ENCODE peak calls at places on chromosomes 1 and 21, in ten cellular contexts. One of them, this sample, is unnamed.

GRCh38 chr1:106944721-106945120 is 111.8 kb upstream of the PRMT6 start:
- DNase-seq in body of pancreas: no peak
- DNase-seq in IMR-90: peak
- DNase-seq in upper lobe of left lung: no peak
- DNase-seq in A549: no peak
- DNase-seq in tibial nerve: no peak
- DNase-seq in endothelial cell of umbilical vein: no peak
- DNase-seq in testis: no peak
- DNase-seq in heart left ventricle: no peak
- DNase-seq in right lobe of liver: no peak
- DNase-seq in this sample: no peak

GRCh38 chr1:219339466-219339865 is 165.8 kb downstream of the LYPLAL1 start:
- DNase-seq in right lobe of liver: no peak
- DNase-seq in endothelial cell of umbilical vein: no peak
- DNase-seq in heart left ventricle: no peak
- DNase-seq in body of pancreas: no peak
- DNase-seq in testis: no peak
- DNase-seq in A549: no peak
- DNase-seq in IMR-90: peak
- DNase-seq in tibial nerve: no peak
- DNase-seq in upper lobe of left lung: no peak
- DNase-seq in this sample: no peak

GRCh38 chr1:224054611-224055010 is 59.3 kb upstream of the FBXO28 start:
- DNase-seq in endothelial cell of umbilical vein: no peak
- DNase-seq in tibial nerve: no peak
- DNase-seq in heart left ventricle: no peak
- DNase-seq in IMR-90: peak
- DNase-seq in testis: no peak
- DNase-seq in upper lobe of left lung: no peak
- DNase-seq in body of pancreas: no peak
- DNase-seq in A549: no peak
- DNase-seq in right lobe of liver: no peak
- DNase-seq in this sample: no peak

GRCh38 chr1:77051406-77051805 is 167.8 kb downstream of the PIGK start:
- DNase-seq in tibial nerve: no peak
- DNase-seq in testis: no peak
- DNase-seq in upper lobe of left lung: no peak
- DNase-seq in endothelial cell of umbilical vein: no peak
- DNase-seq in right lobe of liver: no peak
- DNase-seq in A549: no peak
- DNase-seq in IMR-90: no peak
- DNase-seq in body of pancreas: no peak
- DNase-seq in heart left ventricle: no peak
- DNase-seq in this sample: no peak

GRCh38 chr1:110390096-110390495 is 730 bp downstream of the SLC16A4 start:
- DNase-seq in heart left ventricle: no peak
- DNase-seq in body of pancreas: no peak
- DNase-seq in IMR-90: peak
- DNase-seq in testis: peak
- DNase-seq in right lobe of liver: no peak
- DNase-seq in tibial nerve: peak
- DNase-seq in upper lobe of left lung: peak
- DNase-seq in endothelial cell of umbilical vein: peak
- DNase-seq in A549: peak
- DNase-seq in this sample: no peak

GRCh38 chr1:155598842-155599331 is 11.1 kb upstream of the MSTO1 start:
- DNase-seq in endothelial cell of umbilical vein: peak
- DNase-seq in tibial nerve: no peak
- DNase-seq in right lobe of liver: no peak
- DNase-seq in heart left ventricle: no peak
- DNase-seq in body of pancreas: no peak
- DNase-seq in upper lobe of left lung: no peak
- DNase-seq in testis: no peak
- DNase-seq in IMR-90: peak
- DNase-seq in A549: no peak
- DNase-seq in this sample: no peak

GRCh38 chr1:230138561-230139239 is 71.7 kb downstream of the GALNT2 start:
- DNase-seq in right lobe of liver: no peak
- DNase-seq in body of pancreas: no peak
- DNase-seq in heart left ventricle: no peak
- DNase-seq in testis: no peak
- DNase-seq in A549: no peak
- DNase-seq in tibial nerve: no peak
- DNase-seq in endothelial cell of umbilical vein: no peak
- DNase-seq in upper lobe of left lung: no peak
- DNase-seq in IMR-90: no peak
- DNase-seq in this sample: no peak

GRCh38 chr1:159211331-159212136 is 6.9 kb downstream of the ACKR1 start:
- DNase-seq in heart left ventricle: no peak
- DNase-seq in A549: no peak
- DNase-seq in upper lobe of left lung: peak
- DNase-seq in right lobe of liver: no peak
- DNase-seq in endothelial cell of umbilical vein: peak
- DNase-seq in body of pancreas: peak
- DNase-seq in IMR-90: peak
- DNase-seq in tibial nerve: no peak
- DNase-seq in testis: peak
- DNase-seq in this sample: peak

GRCh38 chr1:88802404-88802803 is 89.0 kb downstream of the GTF2B start:
- DNase-seq in right lobe of liver: no peak
- DNase-seq in heart left ventricle: no peak
- DNase-seq in tibial nerve: no peak
- DNase-seq in A549: no peak
- DNase-seq in IMR-90: no peak
- DNase-seq in endothelial cell of umbilical vein: no peak
- DNase-seq in upper lobe of left lung: no peak
- DNase-seq in testis: no peak
- DNase-seq in body of pancreas: no peak
- DNase-seq in this sample: no peak

GRCh38 chr1:88802950-88803349 is 88.4 kb downstream of the GTF2B start:
- DNase-seq in upper lobe of left lung: no peak
- DNase-seq in A549: no peak
- DNase-seq in right lobe of liver: no peak
- DNase-seq in heart left ventricle: no peak
- DNase-seq in testis: no peak
- DNase-seq in IMR-90: peak
- DNase-seq in body of pancreas: no peak
- DNase-seq in endothelial cell of umbilical vein: peak
- DNase-seq in tibial nerve: no peak
- DNase-seq in this sample: no peak

GRCh38 chr1:88800382-88801051 is 90.8 kb downstream of the GTF2B start:
- DNase-seq in endothelial cell of umbilical vein: peak
- DNase-seq in IMR-90: peak
- DNase-seq in testis: no peak
- DNase-seq in A549: peak
- DNase-seq in heart left ventricle: no peak
- DNase-seq in upper lobe of left lung: no peak
- DNase-seq in right lobe of liver: no peak
- DNase-seq in tibial nerve: no peak
- DNase-seq in body of pancreas: peak
- DNase-seq in this sample: no peak

GRCh38 chr1:88803444-88803843 is 87.9 kb downstream of the GTF2B start:
- DNase-seq in IMR-90: no peak
- DNase-seq in right lobe of liver: no peak
- DNase-seq in testis: no peak
- DNase-seq in tibial nerve: no peak
- DNase-seq in heart left ventricle: no peak
- DNase-seq in upper lobe of left lung: no peak
- DNase-seq in body of pancreas: no peak
- DNase-seq in A549: no peak
- DNase-seq in endothelial cell of umbilical vein: no peak
- DNase-seq in this sample: no peak

DNA sequence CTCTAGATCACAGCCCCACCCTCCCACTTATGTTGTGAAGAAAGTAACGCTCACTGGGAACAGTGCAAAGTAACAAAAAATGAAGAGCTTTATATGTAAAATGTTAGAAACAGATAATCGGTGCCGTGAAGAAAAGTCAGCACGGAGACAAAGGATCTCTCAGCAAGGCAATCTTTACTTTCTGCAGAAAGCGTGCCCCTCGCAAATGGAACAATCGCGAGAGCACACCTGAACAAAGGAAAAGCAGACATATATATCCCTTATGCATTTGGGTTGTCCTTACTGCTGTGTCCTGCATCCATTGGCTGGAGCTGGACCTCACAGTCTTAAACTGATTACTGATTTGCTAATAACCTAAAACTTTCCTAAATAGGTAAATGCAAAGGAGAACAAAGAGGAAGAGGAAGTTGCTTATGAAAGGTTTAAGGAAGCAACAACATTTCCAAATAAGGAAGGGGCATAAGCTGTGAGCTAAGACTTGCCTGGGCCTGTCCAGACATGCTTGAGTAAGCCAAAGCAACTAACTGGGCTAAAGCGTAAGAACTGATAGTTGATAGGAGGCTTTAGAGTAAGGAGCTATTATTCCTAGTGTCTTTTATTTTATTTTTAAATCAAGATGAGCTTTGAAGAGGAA is 89.7 kb downstream of the GTF2B start:
- DNase-seq in upper lobe of left lung: peak
- DNase-seq in tibial nerve: no peak
- DNase-seq in testis: no peak
- DNase-seq in body of pancreas: no peak
- DNase-seq in A549: no peak
- DNase-seq in IMR-90: peak
- DNase-seq in heart left ventricle: no peak
- DNase-seq in endothelial cell of umbilical vein: peak
- DNase-seq in right lobe of liver: no peak
- DNase-seq in this sample: no peak
- TF ChIP-seq POLR2A in upper lobe of left lung: no peak
- TF ChIP-seq POLR2A in tibial nerve: no peak
- TF ChIP-seq POLR2A in testis: no peak
- TF ChIP-seq POLR2A in body of pancreas: no peak
- TF ChIP-seq POLR2A in A549: no peak
- TF ChIP-seq POLR2A in IMR-90: no peak
- TF ChIP-seq POLR2A in heart left ventricle: no peak
- TF ChIP-seq POLR2A in endothelial cell of umbilical vein: no peak
- TF ChIP-seq POLR2A in right lobe of liver: no peak
- TF ChIP-seq POLR2A in this sample: no peak

DNA sequence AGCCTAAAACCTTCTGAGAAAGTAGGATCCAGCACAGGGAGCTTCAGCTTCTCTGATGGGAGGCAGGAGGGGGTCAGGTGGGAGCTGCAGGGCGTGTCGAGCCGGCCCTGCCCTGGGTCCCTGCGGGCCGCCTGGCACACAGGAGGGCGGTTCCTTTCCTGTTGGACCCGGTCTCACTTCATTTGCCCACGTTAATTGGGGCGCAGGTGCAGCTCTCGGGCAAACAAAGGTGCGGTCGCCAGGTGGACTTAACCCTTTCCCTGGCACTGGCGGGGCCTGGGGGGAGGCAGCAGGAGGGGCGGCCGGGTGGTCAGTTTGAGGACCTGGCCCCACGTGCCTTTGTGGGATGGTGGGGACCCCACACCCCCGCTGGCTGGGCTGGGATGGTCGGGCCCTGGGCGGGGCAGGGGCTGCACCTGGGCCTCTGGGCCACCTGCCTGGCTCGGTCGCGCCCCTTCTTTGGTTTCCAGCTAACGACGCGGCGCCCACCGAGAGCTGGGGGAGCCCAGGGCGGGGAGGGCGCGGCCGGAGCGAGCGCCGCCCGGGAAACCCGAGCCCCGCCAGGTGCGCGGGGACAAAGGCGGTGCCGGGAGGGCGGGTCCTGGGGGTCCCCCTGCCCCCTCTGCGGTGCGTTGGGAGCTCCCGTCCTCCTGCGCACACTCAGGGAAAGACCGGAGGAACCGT is 20.8 kb upstream of the C1orf159 start:
- DNase-seq in tibial nerve: no peak
- DNase-seq in heart left ventricle: peak
- DNase-seq in endothelial cell of umbilical vein: no peak
- DNase-seq in testis: no peak
- DNase-seq in upper lobe of left lung: peak
- DNase-seq in body of pancreas: peak
- DNase-seq in right lobe of liver: no peak
- DNase-seq in A549: no peak
- DNase-seq in IMR-90: no peak
- DNase-seq in this sample: no peak
- TF ChIP-seq POLR2A in tibial nerve: no peak
- TF ChIP-seq POLR2A in heart left ventricle: no peak
- TF ChIP-seq POLR2A in endothelial cell of umbilical vein: no peak
- TF ChIP-seq POLR2A in testis: no peak
- TF ChIP-seq POLR2A in upper lobe of left lung: no peak
- TF ChIP-seq POLR2A in body of pancreas: no peak
- TF ChIP-seq POLR2A in right lobe of liver: no peak
- TF ChIP-seq POLR2A in A549: no peak
- TF ChIP-seq POLR2A in IMR-90: no peak
- TF ChIP-seq POLR2A in this sample: no peak

GRCh38 chr21:44858291-44858690 is 15.2 kb downstream of the PTTG1IP start:
- DNase-seq in endothelial cell of umbilical vein: no peak
- DNase-seq in testis: no peak
- DNase-seq in right lobe of liver: peak
- DNase-seq in tibial nerve: no peak
- DNase-seq in body of pancreas: no peak
- DNase-seq in upper lobe of left lung: no peak
- DNase-seq in A549: no peak
- DNase-seq in IMR-90: no peak
- DNase-seq in heart left ventricle: peak
- DNase-seq in this sample: no peak
- TF ChIP-seq POLR2A in endothelial cell of umbilical vein: no peak
- TF ChIP-seq POLR2A in testis: no peak
- TF ChIP-seq POLR2A in right lobe of liver: no peak
- TF ChIP-seq POLR2A in tibial nerve: no peak
- TF ChIP-seq POLR2A in body of pancreas: no peak
- TF ChIP-seq POLR2A in upper lobe of left lung: no peak
- TF ChIP-seq POLR2A in A549: no peak
- TF ChIP-seq POLR2A in IMR-90: no peak
- TF ChIP-seq POLR2A in heart left ventricle: no peak
- TF ChIP-seq POLR2A in this sample: no peak

GRCh38 chr1:19251305-19252196 is at the start of the genes EMC1 and MRTO4:
- DNase-seq in upper lobe of left lung: peak
- DNase-seq in right lobe of liver: peak
- DNase-seq in endothelial cell of umbilical vein: peak
- DNase-seq in A549: peak
- DNase-seq in tibial nerve: peak
- DNase-seq in heart left ventricle: peak
- DNase-seq in IMR-90: peak
- DNase-seq in body of pancreas: peak
- DNase-seq in testis: peak
- DNase-seq in this sample: peak
- TF ChIP-seq POLR2A in upper lobe of left lung: peak
- TF ChIP-seq POLR2A in right lobe of liver: peak
- TF ChIP-seq POLR2A in endothelial cell of umbilical vein: peak
- TF ChIP-seq POLR2A in A549: peak
- TF ChIP-seq POLR2A in tibial nerve: no peak
- TF ChIP-seq POLR2A in heart left ventricle: peak
- TF ChIP-seq POLR2A in IMR-90: peak
- TF ChIP-seq POLR2A in body of pancreas: peak
- TF ChIP-seq POLR2A in testis: no peak
- TF ChIP-seq POLR2A in this sample: peak

DNA sequence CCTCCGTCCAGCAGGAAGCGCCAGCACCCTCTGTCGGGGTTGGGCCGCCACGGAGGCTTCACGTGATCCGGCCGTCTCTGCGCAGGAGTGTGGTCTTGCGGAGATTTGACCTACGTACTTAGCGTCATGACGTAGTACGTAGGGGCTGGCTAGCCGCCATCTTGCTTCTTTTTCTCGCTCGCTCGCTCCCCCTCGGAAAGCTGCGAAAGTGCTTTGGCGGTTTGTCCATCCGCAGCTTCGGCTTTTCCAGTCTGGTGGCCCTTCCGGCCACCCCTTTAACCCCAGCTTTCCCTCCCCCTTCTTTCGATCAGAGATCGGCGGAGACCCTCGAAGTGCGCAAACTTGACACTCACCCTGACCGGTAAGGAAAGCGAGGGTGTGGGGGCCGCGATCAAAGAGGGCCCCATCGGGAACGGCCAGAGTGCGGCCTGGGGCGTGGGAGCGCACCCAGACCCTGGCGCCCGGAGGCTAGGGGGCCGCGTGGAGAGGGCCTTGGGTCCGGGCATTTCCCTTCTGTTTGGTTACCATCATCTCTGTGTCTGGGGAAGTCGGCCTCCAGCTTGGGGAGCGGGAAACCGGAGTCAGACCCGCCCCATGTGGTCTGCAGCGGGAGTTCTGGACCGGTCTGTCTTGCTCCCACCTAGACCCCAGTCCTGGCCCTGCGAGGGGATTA is at the start of gene PRRC2C:
- DNase-seq in IMR-90: peak
- DNase-seq in tibial nerve: peak
- DNase-seq in testis: peak
- DNase-seq in right lobe of liver: peak
- DNase-seq in A549: peak
- DNase-seq in heart left ventricle: peak
- DNase-seq in endothelial cell of umbilical vein: peak
- DNase-seq in body of pancreas: peak
- DNase-seq in upper lobe of left lung: peak
- DNase-seq in this sample: peak
- TF ChIP-seq POLR2A in IMR-90: peak
- TF ChIP-seq POLR2A in tibial nerve: peak
- TF ChIP-seq POLR2A in testis: peak
- TF ChIP-seq POLR2A in right lobe of liver: peak
- TF ChIP-seq POLR2A in A549: peak
- TF ChIP-seq POLR2A in heart left ventricle: peak
- TF ChIP-seq POLR2A in endothelial cell of umbilical vein: peak
- TF ChIP-seq POLR2A in body of pancreas: peak
- TF ChIP-seq POLR2A in upper lobe of left lung: peak
- TF ChIP-seq POLR2A in this sample: peak